ENCODE peak calls at places on chromosomes 16 and 17, in eight cellular contexts. P is cardiac muscle cell; W is RPMI8226; U is uterus; Q is amniotic stem cell; X is activated naive CD4-positive, alpha-beta T cell; M is amygdala; B is lung. V is an unnamed sample.

GRCh38 chr17:65020284-65020683 is 36.3 kb downstream of the GNA13 start:
- DNase-seq in B (no peak), W (no peak), M (no peak), Q (no peak), X (no peak), U (no peak), P (no peak), V (no peak)

GRCh38 chr17:79777844-79778503 is at the start of gene CBX2:
- DNase-seq in Q (peak), M (peak), U (peak), X (peak), P (peak), B (peak), W (peak), V (peak)

GRCh38 chr16:19555938-19556778 is 655 bp downstream of the VPS35L start:
- DNase-seq in U (no peak), M (no peak), B (no peak), W (peak), X (no peak), Q (no peak), P (peak), V (peak)

GRCh38 chr16:11964761-11965539 is at the start of gene TNFRSF17:
- DNase-seq in X (no peak), Q (no peak), U (no peak), P (no peak), W (peak), B (no peak), M (no peak), V (no peak)

GRCh38 chr17:41766135-41766534 is 20.4 kb downstream of the JUP start:
- DNase-seq in M (no peak), X (no peak), W (no peak), B (no peak), P (no peak), Q (no peak), U (no peak), V (no peak)

GRCh38 chr16:2035431-2036199 is 8.9 kb downstream of the NHERF2 start:
- DNase-seq in X (no peak), W (no peak), Q (peak), M (no peak), P (no peak), B (peak), U (peak), V (no peak)

GRCh38 chr16:56257260-56257659 is 66.0 kb downstream of the GNAO1 start:
- DNase-seq in M (no peak), X (no peak), Q (no peak), W (peak), P (no peak), B (no peak), U (peak), V (no peak)

GRCh38 chr17:36000730-36001108 is 634 bp downstream of the CCL15 start:
- DNase-seq in U (no peak), X (no peak), M (no peak), B (no peak), W (no peak), P (no peak), Q (no peak), V (no peak)

GRCh38 chr17:13385481-13385907 is 216.2 kb downstream of the HS3ST3A1 start:
- DNase-seq in W (no peak), X (no peak), P (no peak), M (no peak), U (no peak), Q (no peak), B (no peak), V (no peak)

GRCh38 chr16:50547340-50547865 is 793 bp upstream of the NKD1 start:
- DNase-seq in Q (no peak), P (peak), M (no peak), W (peak), X (peak), U (peak), B (no peak), V (no peak)

GRCh38 chr17:60169921-60170817 is 20.4 kb downstream of the CA4 start:
- DNase-seq in M (no peak), W (no peak), U (no peak), B (peak), P (no peak), Q (no peak), X (no peak), V (peak)

GRCh38 chr17:3695129-3695722 is 729 bp downstream of the P2RX5 start:
- DNase-seq in Q (no peak), W (peak), M (no peak), U (no peak), B (no peak), X (no peak), P (no peak), V (no peak)

GRCh38 chr17:77451894-77452852 is 311.4 kb downstream of the SEC14L1 start:
- DNase-seq in P (peak), M (peak), B (no peak), X (no peak), U (peak), Q (peak), W (no peak), V (no peak)

V was measured in dermis microvascular lymphatic vessel endothelial cell.